ENCODE peak calls at places on chromosomes 1 and 21, in six cellular contexts. R is H7; Q is naive B cell; C is CD8-positive, alpha-beta T cell; N is anterior cingulate cortex; L is activated CD4-positive, alpha-beta T cell treated with anti-CD3 and anti-CD28 coated beads for 24 hours. O is an unnamed sample.

GRCh38 chr1:22662318-22662717 is 9.3 kb downstream of the C1QB start:
- DNase-seq in Q (no peak), N (peak; percentile 14), R (peak; percentile 95), L (no peak), C (no peak), O (peak; percentile 51)

GRCh38 chr1:161989108-161989507 is 34.6 kb downstream of the OLFML2B start:
- DNase-seq in Q (no peak), C (no peak), N (no peak), R (no peak), L (no peak), O (no peak)

GRCh38 chr1:180123463-180123936 is 31.2 kb upstream of the QSOX1 start:
- DNase-seq in Q (no peak), N (no peak), C (no peak), R (no peak), L (no peak), O (no peak)

GRCh38 chr1:159938221-159938852 is 7.1 kb downstream of the IGSF9 start:
- DNase-seq in R (peak; percentile 38), C (no peak), Q (no peak), N (no peak), L (no peak), O (no peak)

GRCh38 chr21:42694751-42695150 is 41.3 kb downstream of the PDE9A start:
- DNase-seq in Q (no peak), C (no peak), L (no peak), R (peak; percentile 27), N (no peak), O (no peak)

GRCh38 chr1:32780005-32780404 is 37.2 kb downstream of the YARS1 start:
- DNase-seq in N (no peak), C (no peak), R (no peak), Q (no peak), L (no peak), O (no peak)

GRCh38 chr1:87370519-87370918 is 41.8 kb downstream of the LMO4 start:
- DNase-seq in N (no peak), R (peak; percentile 8), C (no peak), L (no peak), Q (no peak), O (no peak)

GRCh38 chr1:167359295-167359694 is 138.6 kb downstream of the POU2F1 start:
- DNase-seq in Q (no peak), C (no peak), L (no peak), N (no peak), R (no peak), O (no peak)

GRCh38 chr1:30684881-30685795 is 38.2 kb downstream of the MATN1 start:
- DNase-seq in C (peak; percentile 43), Q (peak; percentile 5), N (no peak), L (peak; percentile 6), R (peak; percentile 99), O (no peak)

O was measured in OCI-LY7.